ENCODE peak calls at places on chromosomes 11 and 22, in seven cellular contexts. One of them, this sample, is unnamed.

GRCh38 chr11:45896392-45897068 is 10.5 kb downstream of the FREY1 start:
- DNase-seq in adrenal gland: no peak
- DNase-seq in Peyer's patch: no peak
- DNase-seq in GM12891: no peak
- DNase-seq in K562: no peak
- DNase-seq in erythroblast: no peak
- DNase-seq in breast epithelium: no peak
- DNase-seq in this sample: no peak

GRCh38 chr22:33274214-33274828 is 216.1 kb upstream of the SYN3 start:
- DNase-seq in adrenal gland: peak; percentile 19
- DNase-seq in Peyer's patch: peak; percentile 73
- DNase-seq in GM12891: peak; percentile 44
- DNase-seq in K562: peak; percentile 36
- DNase-seq in erythroblast: peak; percentile 53
- DNase-seq in breast epithelium: no peak
- DNase-seq in this sample: no peak

GRCh38 chr11:69014084-69014935 is 1.3 kb upstream of the MRGPRF start:
- DNase-seq in adrenal gland: peak; percentile 29
- DNase-seq in Peyer's patch: no peak
- DNase-seq in GM12891: no peak
- DNase-seq in K562: no peak
- DNase-seq in erythroblast: no peak
- DNase-seq in breast epithelium: no peak
- DNase-seq in this sample: no peak

GRCh38 chr11:13434247-13435205 is 28.5 kb downstream of the BTBD10 start:
- DNase-seq in adrenal gland: no peak
- DNase-seq in Peyer's patch: no peak
- DNase-seq in GM12891: no peak
- DNase-seq in K562: no peak
- DNase-seq in erythroblast: no peak
- DNase-seq in breast epithelium: no peak
- DNase-seq in this sample: no peak

GRCh38 chr11:10654211-10655150 is 39.1 kb downstream of the IRAG1 start:
- DNase-seq in adrenal gland: no peak
- DNase-seq in Peyer's patch: no peak
- DNase-seq in GM12891: peak; percentile 39
- DNase-seq in K562: peak; percentile 69
- DNase-seq in erythroblast: peak; percentile 79
- DNase-seq in breast epithelium: no peak
- DNase-seq in this sample: no peak

GRCh38 chr11:108825381-108825780 is 160.5 kb downstream of the DDX10 start:
- DNase-seq in adrenal gland: no peak
- DNase-seq in Peyer's patch: no peak
- DNase-seq in GM12891: no peak
- DNase-seq in K562: no peak
- DNase-seq in erythroblast: no peak
- DNase-seq in breast epithelium: no peak
- DNase-seq in this sample: no peak

GRCh38 chr11:46808804-46809431 is 37.2 kb downstream of the CKAP5 start:
- DNase-seq in adrenal gland: no peak
- DNase-seq in Peyer's patch: no peak
- DNase-seq in GM12891: no peak
- DNase-seq in K562: no peak
- DNase-seq in erythroblast: peak; percentile 42
- DNase-seq in breast epithelium: no peak
- DNase-seq in this sample: no peak

GRCh38 chr11:83024270-83024854 is 47.3 kb downstream of the RAB30 start:
- DNase-seq in adrenal gland: no peak
- DNase-seq in Peyer's patch: no peak
- DNase-seq in GM12891: no peak
- DNase-seq in K562: no peak
- DNase-seq in erythroblast: no peak
- DNase-seq in breast epithelium: no peak
- DNase-seq in this sample: no peak

GRCh38 chr11:6402561-6402981 is 12.3 kb downstream of the SMPD1 start:
- DNase-seq in adrenal gland: no peak
- DNase-seq in Peyer's patch: peak; percentile 92
- DNase-seq in GM12891: peak; percentile 76
- DNase-seq in K562: no peak
- DNase-seq in erythroblast: no peak
- DNase-seq in breast epithelium: no peak
- DNase-seq in this sample: no peak

GRCh38 chr22:39583066-39583667 is 12.6 kb downstream of the CACNA1I start:
- DNase-seq in adrenal gland: no peak
- DNase-seq in Peyer's patch: no peak
- DNase-seq in GM12891: no peak
- DNase-seq in K562: no peak
- DNase-seq in erythroblast: no peak
- DNase-seq in breast epithelium: no peak
- DNase-seq in this sample: no peak

GRCh38 chr11:60477035-60477445 is 15.5 kb upstream of the MS4A12 start:
- DNase-seq in adrenal gland: no peak
- DNase-seq in Peyer's patch: peak; percentile 30
- DNase-seq in GM12891: no peak
- DNase-seq in K562: no peak
- DNase-seq in erythroblast: no peak
- DNase-seq in breast epithelium: no peak
- DNase-seq in this sample: no peak

GRCh38 chr11:116454020-116454645 is 318.7 kb downstream of the BUD13 start:
- DNase-seq in adrenal gland: peak; percentile 51
- DNase-seq in Peyer's patch: no peak
- DNase-seq in GM12891: peak; percentile 27
- DNase-seq in K562: peak; percentile 14
- DNase-seq in erythroblast: peak; percentile 38
- DNase-seq in breast epithelium: no peak
- DNase-seq in this sample: no peak

GRCh38 chr11:109303342-109303741 is 118.6 kb upstream of the C11orf87 start:
- DNase-seq in adrenal gland: no peak
- DNase-seq in Peyer's patch: no peak
- DNase-seq in GM12891: no peak
- DNase-seq in K562: no peak
- DNase-seq in erythroblast: no peak
- DNase-seq in breast epithelium: no peak
- DNase-seq in this sample: no peak

GRCh38 chr11:113104390-113105251 is 143.4 kb downstream of the NCAM1 start:
- DNase-seq in adrenal gland: no peak
- DNase-seq in Peyer's patch: no peak
- DNase-seq in GM12891: no peak
- DNase-seq in K562: no peak
- DNase-seq in erythroblast: no peak
- DNase-seq in breast epithelium: no peak
- DNase-seq in this sample: no peak

GRCh38 chr22:28802595-28803087 is 2.3 kb upstream of the XBP1 start:
- DNase-seq in adrenal gland: no peak
- DNase-seq in Peyer's patch: no peak
- DNase-seq in GM12891: no peak
- DNase-seq in K562: no peak
- DNase-seq in erythroblast: peak; percentile 53
- DNase-seq in breast epithelium: no peak
- DNase-seq in this sample: no peak

GRCh38 chr22:37419916-37420655 is 7.2 kb downstream of the ELFN2 start:
- DNase-seq in adrenal gland: no peak
- DNase-seq in Peyer's patch: no peak
- DNase-seq in GM12891: no peak
- DNase-seq in K562: no peak
- DNase-seq in erythroblast: no peak
- DNase-seq in breast epithelium: no peak
- DNase-seq in this sample: no peak

GRCh38 chr11:45899448-45900174 is 7.5 kb downstream of the FREY1 start:
- DNase-seq in adrenal gland: peak; percentile 93
- DNase-seq in Peyer's patch: peak; percentile 47
- DNase-seq in GM12891: peak; percentile 90
- DNase-seq in K562: peak; percentile 93
- DNase-seq in erythroblast: peak; percentile 92
- DNase-seq in breast epithelium: peak; percentile 76
- DNase-seq in this sample: no peak

GRCh38 chr22:33427461-33427860 is 369.3 kb upstream of the SYN3 start:
- DNase-seq in adrenal gland: no peak
- DNase-seq in Peyer's patch: no peak
- DNase-seq in GM12891: no peak
- DNase-seq in K562: no peak
- DNase-seq in erythroblast: no peak
- DNase-seq in breast epithelium: no peak
- DNase-seq in this sample: no peak

GRCh38 chr11:133697161-133697560 is 148.2 kb downstream of the SPATA19 start:
- DNase-seq in adrenal gland: no peak
- DNase-seq in Peyer's patch: no peak
- DNase-seq in GM12891: no peak
- DNase-seq in K562: no peak
- DNase-seq in erythroblast: no peak
- DNase-seq in breast epithelium: no peak
- DNase-seq in this sample: no peak

GRCh38 chr11:2804701-2805387 is 80.7 kb downstream of the CDKN1C start:
- DNase-seq in adrenal gland: peak; percentile 18
- DNase-seq in Peyer's patch: peak; percentile 2
- DNase-seq in GM12891: no peak
- DNase-seq in K562: no peak
- DNase-seq in erythroblast: no peak
- DNase-seq in breast epithelium: peak; percentile 51
- DNase-seq in this sample: peak; percentile 80

GRCh38 chr22:47148510-47148909 is 386.1 kb downstream of the TBC1D22A start:
- DNase-seq in adrenal gland: no peak
- DNase-seq in Peyer's patch: no peak
- DNase-seq in GM12891: no peak
- DNase-seq in K562: no peak
- DNase-seq in erythroblast: no peak
- DNase-seq in breast epithelium: no peak
- DNase-seq in this sample: no peak

GRCh38 chr11:62667460-62667859 is 2.3 kb downstream of the CSKMT start:
- DNase-seq in adrenal gland: no peak
- DNase-seq in Peyer's patch: no peak
- DNase-seq in GM12891: no peak
- DNase-seq in K562: peak; percentile 4
- DNase-seq in erythroblast: no peak
- DNase-seq in breast epithelium: no peak
- DNase-seq in this sample: no peak
- TF ChIP-seq POLR2A in adrenal gland: no peak
- TF ChIP-seq POLR2A in Peyer's patch: no peak
- TF ChIP-seq POLR2A in GM12891: no peak
- TF ChIP-seq POLR2A in K562: peak; percentile 24
- TF ChIP-seq POLR2A in erythroblast: no peak
- TF ChIP-seq POLR2A in breast epithelium: no peak
- TF ChIP-seq POLR2A in this sample: no peak

DNA sequence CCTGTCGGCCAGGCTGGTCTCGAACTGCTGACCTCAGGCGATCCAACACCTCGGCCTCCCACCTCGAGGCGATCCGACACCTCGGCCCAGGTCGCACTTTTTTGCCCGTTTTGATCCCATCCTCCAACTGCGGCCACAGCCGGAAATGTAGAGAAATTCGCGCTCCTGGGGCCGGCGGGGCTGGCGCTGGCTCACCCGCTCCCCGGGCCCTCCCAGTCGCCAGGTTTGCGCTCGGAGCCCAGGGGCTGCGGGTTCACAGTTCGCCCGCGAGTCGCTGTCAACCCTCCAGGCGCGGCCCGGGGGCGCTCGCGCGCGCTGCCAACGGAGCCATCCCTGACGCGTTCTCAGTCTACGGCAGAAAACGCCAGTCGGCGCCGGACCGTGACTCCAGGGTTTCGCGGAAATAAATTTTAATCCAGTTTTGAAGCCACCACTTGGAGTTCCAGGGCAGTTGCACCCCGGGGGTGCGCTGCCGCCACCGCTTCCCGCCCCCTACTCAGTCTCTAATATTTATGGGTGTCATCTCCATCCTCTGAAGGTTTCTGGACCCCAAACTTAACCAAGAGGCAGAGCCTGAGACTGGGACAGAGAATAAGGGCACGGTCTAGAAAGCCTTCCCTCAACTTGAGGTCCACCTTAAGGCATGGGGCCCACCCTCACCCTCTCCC is 1.5 kb upstream of the KLHDC7B start:
- DNase-seq in adrenal gland: peak; percentile 71
- DNase-seq in Peyer's patch: peak; percentile 82
- DNase-seq in GM12891: peak; percentile 80
- DNase-seq in K562: no peak
- DNase-seq in erythroblast: peak; percentile 81
- DNase-seq in breast epithelium: no peak
- DNase-seq in this sample: no peak
- TF ChIP-seq POLR2A in adrenal gland: no peak
- TF ChIP-seq POLR2A in Peyer's patch: no peak
- TF ChIP-seq POLR2A in GM12891: no peak
- TF ChIP-seq POLR2A in K562: no peak
- TF ChIP-seq POLR2A in erythroblast: no peak
- TF ChIP-seq POLR2A in breast epithelium: no peak
- TF ChIP-seq POLR2A in this sample: no peak

DNA sequence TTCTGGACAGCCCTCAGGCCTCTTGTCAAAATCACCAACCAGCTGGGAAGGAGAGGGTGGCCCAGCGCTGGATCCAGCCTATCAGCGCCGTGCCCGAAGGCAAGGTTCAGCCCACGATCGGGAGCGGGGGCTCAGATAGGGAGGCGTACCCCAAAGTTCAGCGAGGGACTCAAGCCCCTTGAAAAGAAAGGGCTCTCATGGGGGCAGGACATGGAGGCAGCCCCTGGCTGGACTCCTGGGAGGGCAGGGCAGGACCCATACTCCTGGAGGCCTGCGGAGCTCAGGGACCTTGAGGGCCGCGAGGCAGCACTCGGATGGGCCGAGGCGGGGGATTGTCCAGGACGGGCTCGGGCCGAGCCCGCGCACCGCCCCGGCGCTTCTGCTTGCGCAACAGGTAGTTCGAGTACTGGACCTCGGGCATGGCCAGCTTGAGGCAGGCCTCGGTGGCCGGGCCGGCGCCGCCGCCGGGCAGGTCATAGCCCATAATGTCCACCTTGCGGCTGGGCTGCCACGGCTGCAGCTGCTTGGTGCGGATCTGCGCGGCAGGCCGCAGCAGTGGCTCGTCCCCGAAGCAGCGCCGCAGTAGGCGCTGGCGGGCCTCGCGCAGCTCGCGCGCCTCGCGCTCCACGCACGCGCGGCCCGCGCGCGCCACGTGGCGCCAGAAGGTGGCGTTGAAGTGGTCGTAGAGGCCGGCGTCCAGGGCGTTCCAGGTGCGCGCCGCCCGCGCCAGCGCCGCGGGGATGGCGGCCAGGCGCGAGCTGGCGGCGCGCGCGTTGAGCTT is 6.5 kb downstream of the GAL3ST3 start:
- DNase-seq in adrenal gland: no peak
- DNase-seq in Peyer's patch: no peak
- DNase-seq in GM12891: no peak
- DNase-seq in K562: no peak
- DNase-seq in erythroblast: no peak
- DNase-seq in breast epithelium: no peak
- DNase-seq in this sample: no peak
- TF ChIP-seq POLR2A in adrenal gland: no peak
- TF ChIP-seq POLR2A in Peyer's patch: no peak
- TF ChIP-seq POLR2A in GM12891: no peak
- TF ChIP-seq POLR2A in K562: no peak
- TF ChIP-seq POLR2A in erythroblast: no peak
- TF ChIP-seq POLR2A in breast epithelium: no peak
- TF ChIP-seq POLR2A in this sample: no peak

GRCh38 chr11:11843233-11843632 is 1.5 kb downstream of the USP47 start:
- DNase-seq in adrenal gland: peak; percentile 24
- DNase-seq in Peyer's patch: no peak
- DNase-seq in GM12891: no peak
- DNase-seq in K562: no peak
- DNase-seq in erythroblast: peak; percentile 81
- DNase-seq in breast epithelium: no peak
- DNase-seq in this sample: no peak
- TF ChIP-seq POLR2A in adrenal gland: no peak
- TF ChIP-seq POLR2A in Peyer's patch: no peak
- TF ChIP-seq POLR2A in GM12891: no peak
- TF ChIP-seq POLR2A in K562: no peak
- TF ChIP-seq POLR2A in erythroblast: no peak
- TF ChIP-seq POLR2A in breast epithelium: no peak
- TF ChIP-seq POLR2A in this sample: no peak

This sample was measured in vagina.